ENCODE peak calls at places on chromosomes 12 and 14, in six cellular contexts. One of them, this sample, is unnamed.

GRCh38 chr14:63342381-63342780 is 23.6 kb upstream of the GPHB5 start:
- DNase-seq in HT-29: no peak
- DNase-seq in GM23248: peak; percentile 44
- DNase-seq in amniotic epithelial cell: no peak
- DNase-seq in aorta: no peak
- DNase-seq in activated CD8-positive, alpha-beta T cell treated with anti-CD3 and anti-CD28 coated beads for 36 hours: no peak
- DNase-seq in this sample: peak; percentile 3

GRCh38 chr14:104895786-104896642 is 28.7 kb upstream of the PLD4 start:
- DNase-seq in HT-29: peak; percentile 60
- DNase-seq in GM23248: peak; percentile 32
- DNase-seq in amniotic epithelial cell: no peak
- DNase-seq in aorta: peak; percentile 63
- DNase-seq in activated CD8-positive, alpha-beta T cell treated with anti-CD3 and anti-CD28 coated beads for 36 hours: no peak
- DNase-seq in this sample: peak; percentile 94

GRCh38 chr12:114407566-114408411 is 1.8 kb upstream of the TBX5 start:
- DNase-seq in HT-29: no peak
- DNase-seq in GM23248: peak; percentile 89
- DNase-seq in amniotic epithelial cell: no peak
- DNase-seq in aorta: no peak
- DNase-seq in activated CD8-positive, alpha-beta T cell treated with anti-CD3 and anti-CD28 coated beads for 36 hours: no peak
- DNase-seq in this sample: no peak

GRCh38 chr14:91229743-91230200 is 14.7 kb downstream of the GPR68 start:
- DNase-seq in HT-29: no peak
- DNase-seq in GM23248: peak; percentile 66
- DNase-seq in amniotic epithelial cell: peak; percentile 52
- DNase-seq in aorta: no peak
- DNase-seq in activated CD8-positive, alpha-beta T cell treated with anti-CD3 and anti-CD28 coated beads for 36 hours: peak; percentile 88
- DNase-seq in this sample: no peak

GRCh38 chr14:73739899-73740685 is 25.9 kb upstream of the PNMA1 start:
- DNase-seq in HT-29: no peak
- DNase-seq in GM23248: no peak
- DNase-seq in amniotic epithelial cell: no peak
- DNase-seq in aorta: no peak
- DNase-seq in activated CD8-positive, alpha-beta T cell treated with anti-CD3 and anti-CD28 coated beads for 36 hours: no peak
- DNase-seq in this sample: no peak

GRCh38 chr12:14111230-14111865 is 129.9 kb upstream of the GRIN2B start:
- DNase-seq in HT-29: peak; percentile 58
- DNase-seq in GM23248: no peak
- DNase-seq in amniotic epithelial cell: no peak
- DNase-seq in aorta: no peak
- DNase-seq in activated CD8-positive, alpha-beta T cell treated with anti-CD3 and anti-CD28 coated beads for 36 hours: peak; percentile 8
- DNase-seq in this sample: peak; percentile 95

GRCh38 chr12:48890657-48891418 is 25.2 kb upstream of the RND1 start:
- DNase-seq in HT-29: peak; percentile 82
- DNase-seq in GM23248: peak; percentile 87
- DNase-seq in amniotic epithelial cell: peak; percentile 61
- DNase-seq in aorta: peak; percentile 85
- DNase-seq in activated CD8-positive, alpha-beta T cell treated with anti-CD3 and anti-CD28 coated beads for 36 hours: peak; percentile 86
- DNase-seq in this sample: peak; percentile 86

GRCh38 chr12:57118711-57119271 is 7.6 kb upstream of the STAT6 start:
- DNase-seq in HT-29: no peak
- DNase-seq in GM23248: peak; percentile 64
- DNase-seq in amniotic epithelial cell: no peak
- DNase-seq in aorta: no peak
- DNase-seq in activated CD8-positive, alpha-beta T cell treated with anti-CD3 and anti-CD28 coated beads for 36 hours: peak; percentile 26
- DNase-seq in this sample: peak; percentile 19

GRCh38 chr14:89508863-89509262 is 91.8 kb upstream of the FOXN3 start:
- DNase-seq in HT-29: no peak
- DNase-seq in GM23248: no peak
- DNase-seq in amniotic epithelial cell: no peak
- DNase-seq in aorta: no peak
- DNase-seq in activated CD8-positive, alpha-beta T cell treated with anti-CD3 and anti-CD28 coated beads for 36 hours: no peak
- DNase-seq in this sample: no peak

GRCh38 chr12:132044661-132045412 is 95.1 kb downstream of the EP400 start:
- DNase-seq in HT-29: no peak
- DNase-seq in GM23248: no peak
- DNase-seq in amniotic epithelial cell: no peak
- DNase-seq in aorta: no peak
- DNase-seq in activated CD8-positive, alpha-beta T cell treated with anti-CD3 and anti-CD28 coated beads for 36 hours: no peak
- DNase-seq in this sample: no peak

GRCh38 chr14:21070083-21070609 is at the start of gene ARHGEF40:
- DNase-seq in HT-29: peak; percentile 37
- DNase-seq in GM23248: peak; percentile 79
- DNase-seq in amniotic epithelial cell: no peak
- DNase-seq in aorta: peak; percentile 75
- DNase-seq in activated CD8-positive, alpha-beta T cell treated with anti-CD3 and anti-CD28 coated beads for 36 hours: peak; percentile 35
- DNase-seq in this sample: peak; percentile 57

GRCh38 chr12:79296871-79297270 is 393.9 kb downstream of the PAWR start:
- DNase-seq in HT-29: no peak
- DNase-seq in GM23248: peak; percentile 11
- DNase-seq in amniotic epithelial cell: no peak
- DNase-seq in aorta: no peak
- DNase-seq in activated CD8-positive, alpha-beta T cell treated with anti-CD3 and anti-CD28 coated beads for 36 hours: no peak
- DNase-seq in this sample: no peak

GRCh38 chr12:112097641-112098040 is 10.9 kb downstream of the NAA25 start:
- DNase-seq in HT-29: no peak
- DNase-seq in GM23248: no peak
- DNase-seq in amniotic epithelial cell: no peak
- DNase-seq in aorta: no peak
- DNase-seq in activated CD8-positive, alpha-beta T cell treated with anti-CD3 and anti-CD28 coated beads for 36 hours: no peak
- DNase-seq in this sample: no peak

GRCh38 chr14:92551066-92551841 is 37.7 kb downstream of the RIN3 start:
- DNase-seq in HT-29: no peak
- DNase-seq in GM23248: no peak
- DNase-seq in amniotic epithelial cell: no peak
- DNase-seq in aorta: no peak
- DNase-seq in activated CD8-positive, alpha-beta T cell treated with anti-CD3 and anti-CD28 coated beads for 36 hours: peak; percentile 72
- DNase-seq in this sample: no peak

GRCh38 chr12:89544730-89545184 is 18.9 kb upstream of the POC1B start:
- DNase-seq in HT-29: peak; percentile 63
- DNase-seq in GM23248: peak; percentile 48
- DNase-seq in amniotic epithelial cell: peak; percentile 85
- DNase-seq in aorta: peak; percentile 58
- DNase-seq in activated CD8-positive, alpha-beta T cell treated with anti-CD3 and anti-CD28 coated beads for 36 hours: no peak
- DNase-seq in this sample: peak; percentile 90

GRCh38 chr14:72965249-72965648 is 39.0 kb downstream of the DCAF4 start:
- DNase-seq in HT-29: no peak
- DNase-seq in GM23248: peak; percentile 54
- DNase-seq in amniotic epithelial cell: peak; percentile 47
- DNase-seq in aorta: no peak
- DNase-seq in activated CD8-positive, alpha-beta T cell treated with anti-CD3 and anti-CD28 coated beads for 36 hours: peak; percentile 8
- DNase-seq in this sample: peak; percentile 27

GRCh38 chr12:97167598-97167997 is 260.5 kb downstream of the NEDD1 start:
- DNase-seq in HT-29: no peak
- DNase-seq in GM23248: peak; percentile 13
- DNase-seq in amniotic epithelial cell: no peak
- DNase-seq in aorta: no peak
- DNase-seq in activated CD8-positive, alpha-beta T cell treated with anti-CD3 and anti-CD28 coated beads for 36 hours: no peak
- DNase-seq in this sample: no peak

GRCh38 chr12:9001233-9001632 is 11.9 kb downstream of the KLRG1 start:
- DNase-seq in HT-29: no peak
- DNase-seq in GM23248: no peak
- DNase-seq in amniotic epithelial cell: no peak
- DNase-seq in aorta: no peak
- DNase-seq in activated CD8-positive, alpha-beta T cell treated with anti-CD3 and anti-CD28 coated beads for 36 hours: no peak
- DNase-seq in this sample: no peak